ENCODE peak calls at places on chromosomes 6 and 20, in four cellular contexts. V is NCI-H2171 treated with DMSO at 0.1 percent for 48 hours; D is smooth muscle cell of the brain vasculature; C is activated naive CD4-positive, alpha-beta T cell treated with Interleukin-2 at 50 U/mL for 16 hours. F is an unnamed sample.

GRCh38 chr6:13504611-13505344 is 17.4 kb upstream of the GFOD1 start:
- DNase-seq in V (no peak), D (no peak), C (no peak), F (peak)

GRCh38 chr6:43570876-43571441 is 4.9 kb downstream of the XPO5 start:
- DNase-seq in V (no peak), D (no peak), C (no peak), F (no peak)

GRCh38 chr6:36239710-36240256 is 30.1 kb upstream of the PNPLA1 start:
- DNase-seq in V (no peak), D (no peak), C (no peak), F (no peak)

GRCh38 chr6:166752928-166753721 is 126.1 kb upstream of the RPS6KA2 start:
- DNase-seq in V (no peak), D (no peak), C (no peak), F (no peak)

GRCh38 chr6:50141100-50141499 is 91.4 kb upstream of the DEFB112 start:
- DNase-seq in V (no peak), D (no peak), C (no peak), F (no peak)

GRCh38 chr20:17878912-17879602 is 89.5 kb downstream of the SNX5 start:
- DNase-seq in V (no peak), D (no peak), C (no peak), F (no peak)

GRCh38 chr6:4506806-4507205 is 269.4 kb upstream of the CDYL start:
- DNase-seq in V (no peak), D (no peak), C (no peak), F (no peak)

GRCh38 chr6:24991748-24992467 is 56.1 kb upstream of the RIPOR2 start:
- DNase-seq in V (peak), D (no peak), C (peak), F (peak)